ENCODE peak calls at places on chromosomes 5 and 9, in eight cellular contexts. One of them, this sample, is unnamed.

GRCh38 chr9:113352411-113352810 is 3.1 kb downstream of the BSPRY start:
- DNase-seq in activated effector memory CD4-positive, alpha-beta T cell treated with anti-CD3 and anti-CD28 coated beads, Interleukin-2, amount 50 U/mL, for 16 hours: no peak
- DNase-seq in AG04450: no peak
- DNase-seq in AG08395: no peak
- DNase-seq in HEK293T: no peak
- DNase-seq in BE2C: no peak
- DNase-seq in hippocampal formation: no peak
- DNase-seq in left ventricle myocardium superior: no peak
- DNase-seq in this sample: no peak

GRCh38 chr5:133944263-133945230 is 23.9 kb downstream of the C5orf15 start:
- DNase-seq in hippocampal formation: no peak
- DNase-seq in AG04450: no peak
- DNase-seq in BE2C: peak
- DNase-seq in HEK293T: peak
- DNase-seq in activated effector memory CD4-positive, alpha-beta T cell treated with anti-CD3 and anti-CD28 coated beads, Interleukin-2, amount 50 U/mL, for 16 hours: peak
- DNase-seq in left ventricle myocardium superior: no peak
- DNase-seq in AG08395: peak
- DNase-seq in this sample: peak

GRCh38 chr5:78562719-78563330 is 85.7 kb downstream of the LHFPL2 start:
- DNase-seq in activated effector memory CD4-positive, alpha-beta T cell treated with anti-CD3 and anti-CD28 coated beads, Interleukin-2, amount 50 U/mL, for 16 hours: no peak
- DNase-seq in left ventricle myocardium superior: no peak
- DNase-seq in AG04450: no peak
- DNase-seq in AG08395: no peak
- DNase-seq in HEK293T: no peak
- DNase-seq in BE2C: peak
- DNase-seq in hippocampal formation: no peak
- DNase-seq in this sample: no peak

GRCh38 chr9:16705121-16705604 is 165.3 kb downstream of the BNC2 start:
- DNase-seq in left ventricle myocardium superior: peak
- DNase-seq in activated effector memory CD4-positive, alpha-beta T cell treated with anti-CD3 and anti-CD28 coated beads, Interleukin-2, amount 50 U/mL, for 16 hours: no peak
- DNase-seq in HEK293T: peak
- DNase-seq in AG08395: peak
- DNase-seq in AG04450: peak
- DNase-seq in BE2C: peak
- DNase-seq in hippocampal formation: no peak
- DNase-seq in this sample: peak

GRCh38 chr9:94906713-94907112 is 180.2 kb downstream of the AOPEP start:
- DNase-seq in activated effector memory CD4-positive, alpha-beta T cell treated with anti-CD3 and anti-CD28 coated beads, Interleukin-2, amount 50 U/mL, for 16 hours: no peak
- DNase-seq in AG08395: no peak
- DNase-seq in BE2C: no peak
- DNase-seq in HEK293T: no peak
- DNase-seq in hippocampal formation: no peak
- DNase-seq in AG04450: no peak
- DNase-seq in left ventricle myocardium superior: no peak
- DNase-seq in this sample: no peak

GRCh38 chr5:134088291-134088690 is 26.2 kb upstream of the TCF7 start:
- DNase-seq in BE2C: no peak
- DNase-seq in left ventricle myocardium superior: no peak
- DNase-seq in AG04450: no peak
- DNase-seq in HEK293T: no peak
- DNase-seq in AG08395: peak
- DNase-seq in hippocampal formation: no peak
- DNase-seq in activated effector memory CD4-positive, alpha-beta T cell treated with anti-CD3 and anti-CD28 coated beads, Interleukin-2, amount 50 U/mL, for 16 hours: no peak
- DNase-seq in this sample: peak

GRCh38 chr5:74167206-74167929 is 473.2 kb downstream of the ENC1 start:
- DNase-seq in left ventricle myocardium superior: no peak
- DNase-seq in hippocampal formation: no peak
- DNase-seq in AG08395: peak
- DNase-seq in HEK293T: no peak
- DNase-seq in activated effector memory CD4-positive, alpha-beta T cell treated with anti-CD3 and anti-CD28 coated beads, Interleukin-2, amount 50 U/mL, for 16 hours: no peak
- DNase-seq in AG04450: peak
- DNase-seq in BE2C: no peak
- DNase-seq in this sample: peak

GRCh38 chr5:136332213-136332612 is 33.1 kb downstream of the TRPC7 start:
- DNase-seq in HEK293T: no peak
- DNase-seq in AG08395: no peak
- DNase-seq in left ventricle myocardium superior: no peak
- DNase-seq in BE2C: no peak
- DNase-seq in activated effector memory CD4-positive, alpha-beta T cell treated with anti-CD3 and anti-CD28 coated beads, Interleukin-2, amount 50 U/mL, for 16 hours: no peak
- DNase-seq in hippocampal formation: no peak
- DNase-seq in AG04450: no peak
- DNase-seq in this sample: no peak

GRCh38 chr5:99605904-99606303 is 677.1 kb upstream of the CHD1 start:
- DNase-seq in left ventricle myocardium superior: no peak
- DNase-seq in hippocampal formation: no peak
- DNase-seq in HEK293T: no peak
- DNase-seq in BE2C: no peak
- DNase-seq in AG04450: no peak
- DNase-seq in activated effector memory CD4-positive, alpha-beta T cell treated with anti-CD3 and anti-CD28 coated beads, Interleukin-2, amount 50 U/mL, for 16 hours: no peak
- DNase-seq in AG08395: no peak
- DNase-seq in this sample: no peak

GRCh38 chr5:72324186-72324825 is 4.1 kb downstream of the PTCD2 start:
- DNase-seq in activated effector memory CD4-positive, alpha-beta T cell treated with anti-CD3 and anti-CD28 coated beads, Interleukin-2, amount 50 U/mL, for 16 hours: no peak
- DNase-seq in BE2C: no peak
- DNase-seq in left ventricle myocardium superior: no peak
- DNase-seq in hippocampal formation: no peak
- DNase-seq in HEK293T: no peak
- DNase-seq in AG04450: no peak
- DNase-seq in AG08395: no peak
- DNase-seq in this sample: no peak

GRCh38 chr9:72583370-72583769 is 62.0 kb downstream of the TMC1 start:
- DNase-seq in hippocampal formation: no peak
- DNase-seq in AG04450: no peak
- DNase-seq in BE2C: no peak
- DNase-seq in AG08395: no peak
- DNase-seq in HEK293T: no peak
- DNase-seq in activated effector memory CD4-positive, alpha-beta T cell treated with anti-CD3 and anti-CD28 coated beads, Interleukin-2, amount 50 U/mL, for 16 hours: no peak
- DNase-seq in left ventricle myocardium superior: no peak
- DNase-seq in this sample: no peak

GRCh38 chr5:62268239-62268638 is 37.8 kb upstream of the KIF2A start:
- DNase-seq in left ventricle myocardium superior: no peak
- DNase-seq in hippocampal formation: no peak
- DNase-seq in BE2C: no peak
- DNase-seq in AG08395: no peak
- DNase-seq in activated effector memory CD4-positive, alpha-beta T cell treated with anti-CD3 and anti-CD28 coated beads, Interleukin-2, amount 50 U/mL, for 16 hours: no peak
- DNase-seq in HEK293T: no peak
- DNase-seq in AG04450: no peak
- DNase-seq in this sample: no peak

GRCh38 chr5:115366223-115366622 is 69.8 kb upstream of the CCDC112 start:
- DNase-seq in left ventricle myocardium superior: no peak
- DNase-seq in AG04450: peak
- DNase-seq in activated effector memory CD4-positive, alpha-beta T cell treated with anti-CD3 and anti-CD28 coated beads, Interleukin-2, amount 50 U/mL, for 16 hours: no peak
- DNase-seq in hippocampal formation: no peak
- DNase-seq in AG08395: peak
- DNase-seq in HEK293T: no peak
- DNase-seq in BE2C: peak
- DNase-seq in this sample: peak

GRCh38 chr5:37871023-37871815 is 31.4 kb upstream of the GDNF start:
- DNase-seq in HEK293T: no peak
- DNase-seq in left ventricle myocardium superior: no peak
- DNase-seq in activated effector memory CD4-positive, alpha-beta T cell treated with anti-CD3 and anti-CD28 coated beads, Interleukin-2, amount 50 U/mL, for 16 hours: no peak
- DNase-seq in AG04450: peak
- DNase-seq in BE2C: no peak
- DNase-seq in hippocampal formation: no peak
- DNase-seq in AG08395: peak
- DNase-seq in this sample: peak

GRCh38 chr5:9437741-9438240 is 108.1 kb downstream of the SEMA5A start:
- DNase-seq in AG08395: peak
- DNase-seq in BE2C: no peak
- DNase-seq in left ventricle myocardium superior: no peak
- DNase-seq in activated effector memory CD4-positive, alpha-beta T cell treated with anti-CD3 and anti-CD28 coated beads, Interleukin-2, amount 50 U/mL, for 16 hours: no peak
- DNase-seq in AG04450: no peak
- DNase-seq in HEK293T: no peak
- DNase-seq in hippocampal formation: no peak
- DNase-seq in this sample: peak

GRCh38 chr5:139378941-139379361 is 4.1 kb downstream of the SLC23A1 start:
- DNase-seq in HEK293T: no peak
- DNase-seq in hippocampal formation: no peak
- DNase-seq in BE2C: no peak
- DNase-seq in AG04450: no peak
- DNase-seq in AG08395: no peak
- DNase-seq in activated effector memory CD4-positive, alpha-beta T cell treated with anti-CD3 and anti-CD28 coated beads, Interleukin-2, amount 50 U/mL, for 16 hours: peak
- DNase-seq in left ventricle myocardium superior: no peak
- DNase-seq in this sample: no peak

GRCh38 chr9:120662513-120662912 is 51.8 kb downstream of the MEGF9 start:
- DNase-seq in HEK293T: no peak
- DNase-seq in AG08395: no peak
- DNase-seq in left ventricle myocardium superior: no peak
- DNase-seq in activated effector memory CD4-positive, alpha-beta T cell treated with anti-CD3 and anti-CD28 coated beads, Interleukin-2, amount 50 U/mL, for 16 hours: no peak
- DNase-seq in BE2C: no peak
- DNase-seq in hippocampal formation: no peak
- DNase-seq in AG04450: no peak
- DNase-seq in this sample: no peak

GRCh38 chr5:337565-338130 is 16.1 kb downstream of the AHRR start:
- DNase-seq in AG04450: no peak
- DNase-seq in HEK293T: peak
- DNase-seq in AG08395: no peak
- DNase-seq in BE2C: no peak
- DNase-seq in left ventricle myocardium superior: no peak
- DNase-seq in activated effector memory CD4-positive, alpha-beta T cell treated with anti-CD3 and anti-CD28 coated beads, Interleukin-2, amount 50 U/mL, for 16 hours: no peak
- DNase-seq in hippocampal formation: no peak
- DNase-seq in this sample: no peak

GRCh38 chr5:65734921-65735320 is 12.9 kb downstream of the NLN start:
- DNase-seq in BE2C: no peak
- DNase-seq in activated effector memory CD4-positive, alpha-beta T cell treated with anti-CD3 and anti-CD28 coated beads, Interleukin-2, amount 50 U/mL, for 16 hours: no peak
- DNase-seq in AG04450: no peak
- DNase-seq in hippocampal formation: no peak
- DNase-seq in HEK293T: no peak
- DNase-seq in AG08395: no peak
- DNase-seq in left ventricle myocardium superior: no peak
- DNase-seq in this sample: no peak

GRCh38 chr5:117776977-117777376 is 1202.4 kb upstream of the SEMA6A start:
- DNase-seq in left ventricle myocardium superior: no peak
- DNase-seq in activated effector memory CD4-positive, alpha-beta T cell treated with anti-CD3 and anti-CD28 coated beads, Interleukin-2, amount 50 U/mL, for 16 hours: no peak
- DNase-seq in AG08395: no peak
- DNase-seq in hippocampal formation: no peak
- DNase-seq in BE2C: no peak
- DNase-seq in HEK293T: no peak
- DNase-seq in AG04450: no peak
- DNase-seq in this sample: no peak

GRCh38 chr5:6808462-6808861 is 95.2 kb downstream of the TENT4A start:
- DNase-seq in activated effector memory CD4-positive, alpha-beta T cell treated with anti-CD3 and anti-CD28 coated beads, Interleukin-2, amount 50 U/mL, for 16 hours: no peak
- DNase-seq in HEK293T: no peak
- DNase-seq in BE2C: no peak
- DNase-seq in left ventricle myocardium superior: no peak
- DNase-seq in AG04450: no peak
- DNase-seq in AG08395: no peak
- DNase-seq in hippocampal formation: no peak
- DNase-seq in this sample: no peak

GRCh38 chr5:2157372-2157771 is 274.6 kb upstream of the IRX4 start:
- DNase-seq in BE2C: no peak
- DNase-seq in left ventricle myocardium superior: no peak
- DNase-seq in AG04450: no peak
- DNase-seq in HEK293T: no peak
- DNase-seq in activated effector memory CD4-positive, alpha-beta T cell treated with anti-CD3 and anti-CD28 coated beads, Interleukin-2, amount 50 U/mL, for 16 hours: no peak
- DNase-seq in AG08395: no peak
- DNase-seq in hippocampal formation: no peak
- DNase-seq in this sample: no peak

GRCh38 chr5:20367178-20367577 is 379.2 kb upstream of the CDH18 start:
- DNase-seq in hippocampal formation: no peak
- DNase-seq in AG08395: no peak
- DNase-seq in activated effector memory CD4-positive, alpha-beta T cell treated with anti-CD3 and anti-CD28 coated beads, Interleukin-2, amount 50 U/mL, for 16 hours: no peak
- DNase-seq in AG04450: no peak
- DNase-seq in left ventricle myocardium superior: no peak
- DNase-seq in HEK293T: no peak
- DNase-seq in BE2C: no peak
- DNase-seq in this sample: no peak

GRCh38 chr5:155126573-155126972 is 113.0 kb downstream of the KIF4B start:
- DNase-seq in left ventricle myocardium superior: no peak
- DNase-seq in activated effector memory CD4-positive, alpha-beta T cell treated with anti-CD3 and anti-CD28 coated beads, Interleukin-2, amount 50 U/mL, for 16 hours: no peak
- DNase-seq in AG08395: no peak
- DNase-seq in BE2C: no peak
- DNase-seq in HEK293T: no peak
- DNase-seq in AG04450: no peak
- DNase-seq in hippocampal formation: no peak
- DNase-seq in this sample: no peak

GRCh38 chr5:175589714-175590113 is 68.2 kb upstream of the HRH2 start:
- DNase-seq in left ventricle myocardium superior: no peak
- DNase-seq in AG04450: no peak
- DNase-seq in AG08395: no peak
- DNase-seq in activated effector memory CD4-positive, alpha-beta T cell treated with anti-CD3 and anti-CD28 coated beads, Interleukin-2, amount 50 U/mL, for 16 hours: no peak
- DNase-seq in BE2C: no peak
- DNase-seq in HEK293T: no peak
- DNase-seq in hippocampal formation: no peak
- DNase-seq in this sample: no peak

GRCh38 chr9:94867281-94867841 is 140.9 kb downstream of the AOPEP start:
- DNase-seq in AG08395: peak
- DNase-seq in hippocampal formation: no peak
- DNase-seq in activated effector memory CD4-positive, alpha-beta T cell treated with anti-CD3 and anti-CD28 coated beads, Interleukin-2, amount 50 U/mL, for 16 hours: no peak
- DNase-seq in AG04450: peak
- DNase-seq in BE2C: peak
- DNase-seq in HEK293T: peak
- DNase-seq in left ventricle myocardium superior: peak
- DNase-seq in this sample: peak